ENCODE peak calls at places on chromosomes 6 and 20, in nine cellular contexts. W, M, Q, Y, D, O, S, T and C are unnamed samples.

GRCh38 chr6:10312445-10312844 is 102.4 kb downstream of the TFAP2A start:
- DNase-seq in T (no peak), O (no peak), Q (peak; percentile 39), D (no peak), W (no peak), Y (no peak), S (no peak), M (no peak), C (no peak)

GRCh38 chr6:138593100-138593877 is 94.0 kb upstream of the NHSL1 start:
- DNase-seq in T (peak; percentile 99), Q (no peak), D (peak; percentile 39), S (peak; percentile 28), Y (peak; percentile 23), O (peak; percentile 85), W (no peak), M (peak; percentile 95), C (peak; percentile 90)

GRCh38 chr6:157831424-157832249 is 8.6 kb downstream of the SNX9 start:
- DNase-seq in W (peak; percentile 10), S (no peak), T (peak; percentile 33), M (no peak), O (no peak), D (no peak), Y (no peak), Q (peak; percentile 39), C (no peak)

GRCh38 chr6:82408952-82409421 is 45.4 kb downstream of the TPBG start:
- DNase-seq in W (no peak), T (peak; percentile 83), S (no peak), Q (no peak), Y (no peak), O (no peak), D (no peak), M (peak; percentile 86), C (peak; percentile 97)

GRCh38 chr20:46028772-46029371 is at the start of gene SLC12A5:
- DNase-seq in M (no peak), Q (no peak), S (no peak), W (no peak), O (no peak), Y (no peak), D (no peak), T (no peak), C (no peak)

GRCh38 chr6:162068340-162068739 is 659.2 kb downstream of the PRKN start:
- DNase-seq in D (no peak), S (no peak), W (no peak), M (no peak), Q (no peak), Y (no peak), T (no peak), O (no peak), C (no peak)

GRCh38 chr6:168179702-168180382 is 100.8 kb upstream of the FRMD1 start:
- DNase-seq in O (no peak), Y (no peak), W (no peak), T (no peak), Q (peak; percentile 58), S (no peak), M (no peak), D (no peak), C (no peak)

GRCh38 chr6:154632121-154632520 is 101.1 kb upstream of the SCAF8 start:
- DNase-seq in O (no peak), T (no peak), Q (no peak), M (no peak), S (no peak), D (no peak), W (no peak), Y (no peak), C (no peak)

GRCh38 chr6:55696041-55696440 is 117.0 kb upstream of the HMGCLL1 start:
- DNase-seq in S (no peak), W (no peak), D (no peak), O (no peak), T (no peak), M (no peak), Y (no peak), Q (no peak), C (no peak)

GRCh38 chr6:13696226-13696625 is 15.4 kb downstream of the RANBP9 start:
- DNase-seq in D (no peak), Y (no peak), T (peak; percentile 83), O (no peak), M (peak; percentile 95), Q (no peak), W (no peak), S (no peak), C (no peak)

GRCh38 chr6:16041327-16041726 is 87.6 kb upstream of the MYLIP start:
- DNase-seq in W (no peak), O (no peak), Q (no peak), Y (no peak), S (no peak), D (no peak), M (no peak), T (no peak), C (no peak)

GRCh38 chr20:50379049-50379990 is 130.9 kb upstream of the PTPN1 start:
- DNase-seq in W (peak; percentile 81), Y (no peak), M (peak; percentile 83), S (no peak), T (peak; percentile 91), Q (no peak), O (no peak), D (no peak), C (no peak)